ENCODE peak calls at places on chromosomes 16 and 17, in six cellular contexts. One of them, this sample, is unnamed.

GRCh38 chr17:15883617-15884111 is 61.3 kb upstream of the ADORA2B start:
- DNase-seq in heart right ventricle: no peak
- DNase-seq in left kidney: no peak
- DNase-seq in CD8-positive, alpha-beta memory T cell: no peak
- DNase-seq in Calu3: no peak
- DNase-seq in CD4-positive, CD25-positive, alpha-beta regulatory T cell: no peak
- DNase-seq in this sample: no peak

GRCh38 chr16:89308391-89309333 is 91.2 kb downstream of the ZNF778 start:
- DNase-seq in heart right ventricle: no peak
- DNase-seq in left kidney: peak; percentile 43
- DNase-seq in CD8-positive, alpha-beta memory T cell: no peak
- DNase-seq in Calu3: peak; percentile 37
- DNase-seq in CD4-positive, CD25-positive, alpha-beta regulatory T cell: no peak
- DNase-seq in this sample: no peak

GRCh38 chr17:45437461-45438283 is 5.0 kb upstream of the ARHGAP27 start:
- DNase-seq in heart right ventricle: no peak
- DNase-seq in left kidney: peak; percentile 13
- DNase-seq in CD8-positive, alpha-beta memory T cell: no peak
- DNase-seq in Calu3: no peak
- DNase-seq in CD4-positive, CD25-positive, alpha-beta regulatory T cell: no peak
- DNase-seq in this sample: no peak

GRCh38 chr16:57667526-57668258 is 414 bp upstream of the ADGRG3 start:
- DNase-seq in heart right ventricle: no peak
- DNase-seq in left kidney: peak; percentile 33
- DNase-seq in CD8-positive, alpha-beta memory T cell: no peak
- DNase-seq in Calu3: peak; percentile 34
- DNase-seq in CD4-positive, CD25-positive, alpha-beta regulatory T cell: no peak
- DNase-seq in this sample: no peak

GRCh38 chr17:38705523-38705802 is 390 bp downstream of the MLLT6 start:
- DNase-seq in heart right ventricle: no peak
- DNase-seq in left kidney: no peak
- DNase-seq in CD8-positive, alpha-beta memory T cell: no peak
- DNase-seq in Calu3: no peak
- DNase-seq in CD4-positive, CD25-positive, alpha-beta regulatory T cell: no peak
- DNase-seq in this sample: no peak

GRCh38 chr17:39677581-39678339 is 9.5 kb downstream of the PNMT start:
- DNase-seq in heart right ventricle: peak; percentile 80
- DNase-seq in left kidney: peak; percentile 91
- DNase-seq in CD8-positive, alpha-beta memory T cell: no peak
- DNase-seq in Calu3: peak; percentile 93
- DNase-seq in CD4-positive, CD25-positive, alpha-beta regulatory T cell: no peak
- DNase-seq in this sample: no peak

GRCh38 chr17:2598166-2598565 is 4.7 kb downstream of the PAFAH1B1 start:
- DNase-seq in heart right ventricle: no peak
- DNase-seq in left kidney: no peak
- DNase-seq in CD8-positive, alpha-beta memory T cell: no peak
- DNase-seq in Calu3: no peak
- DNase-seq in CD4-positive, CD25-positive, alpha-beta regulatory T cell: no peak
- DNase-seq in this sample: no peak

GRCh38 chr16:4350365-4350786 is 745 bp downstream of the PAM16 start:
- DNase-seq in heart right ventricle: no peak
- DNase-seq in left kidney: no peak
- DNase-seq in CD8-positive, alpha-beta memory T cell: no peak
- DNase-seq in Calu3: no peak
- DNase-seq in CD4-positive, CD25-positive, alpha-beta regulatory T cell: no peak
- DNase-seq in this sample: no peak

GRCh38 chr16:57738844-57739243 is 3.3 kb downstream of the KATNB1 start:
- DNase-seq in heart right ventricle: no peak
- DNase-seq in left kidney: no peak
- DNase-seq in CD8-positive, alpha-beta memory T cell: no peak
- DNase-seq in Calu3: no peak
- DNase-seq in CD4-positive, CD25-positive, alpha-beta regulatory T cell: no peak
- DNase-seq in this sample: no peak

GRCh38 chr16:69118994-69119393 is 13.4 kb downstream of the CHTF8 start:
- DNase-seq in heart right ventricle: no peak
- DNase-seq in left kidney: no peak
- DNase-seq in CD8-positive, alpha-beta memory T cell: no peak
- DNase-seq in Calu3: no peak
- DNase-seq in CD4-positive, CD25-positive, alpha-beta regulatory T cell: no peak
- DNase-seq in this sample: no peak

GRCh38 chr16:55078699-55079415 is 148.2 kb downstream of the IRX5 start:
- DNase-seq in heart right ventricle: no peak
- DNase-seq in left kidney: no peak
- DNase-seq in CD8-positive, alpha-beta memory T cell: no peak
- DNase-seq in Calu3: no peak
- DNase-seq in CD4-positive, CD25-positive, alpha-beta regulatory T cell: no peak
- DNase-seq in this sample: peak; percentile 65

GRCh38 chr17:13704333-13704732 is 102.6 kb upstream of the HS3ST3A1 start:
- DNase-seq in heart right ventricle: no peak
- DNase-seq in left kidney: no peak
- DNase-seq in CD8-positive, alpha-beta memory T cell: no peak
- DNase-seq in Calu3: no peak
- DNase-seq in CD4-positive, CD25-positive, alpha-beta regulatory T cell: no peak
- DNase-seq in this sample: no peak

GRCh38 chr16:28549301-28549899 is 4.3 kb upstream of the SGF29 start:
- DNase-seq in heart right ventricle: no peak
- DNase-seq in left kidney: peak; percentile 51
- DNase-seq in CD8-positive, alpha-beta memory T cell: no peak
- DNase-seq in Calu3: peak; percentile 41
- DNase-seq in CD4-positive, CD25-positive, alpha-beta regulatory T cell: no peak
- DNase-seq in this sample: no peak

GRCh38 chr17:20211246-20211645 is 202.1 kb downstream of the SPECC1 start:
- DNase-seq in heart right ventricle: no peak
- DNase-seq in left kidney: no peak
- DNase-seq in CD8-positive, alpha-beta memory T cell: no peak
- DNase-seq in Calu3: no peak
- DNase-seq in CD4-positive, CD25-positive, alpha-beta regulatory T cell: no peak
- DNase-seq in this sample: no peak

GRCh38 chr17:9842057-9842758 is 16.5 kb downstream of the GLP2R start:
- DNase-seq in heart right ventricle: peak; percentile 45
- DNase-seq in left kidney: peak; percentile 14
- DNase-seq in CD8-positive, alpha-beta memory T cell: no peak
- DNase-seq in Calu3: no peak
- DNase-seq in CD4-positive, CD25-positive, alpha-beta regulatory T cell: no peak
- DNase-seq in this sample: peak; percentile 60

GRCh38 chr16:70433456-70434103 is 5.3 kb downstream of the ST3GAL2 start:
- DNase-seq in heart right ventricle: peak; percentile 54
- DNase-seq in left kidney: peak; percentile 65
- DNase-seq in CD8-positive, alpha-beta memory T cell: no peak
- DNase-seq in Calu3: no peak
- DNase-seq in CD4-positive, CD25-positive, alpha-beta regulatory T cell: no peak
- DNase-seq in this sample: no peak

GRCh38 chr17:82396601-82397435 is 21.3 kb upstream of the HEXD start:
- DNase-seq in heart right ventricle: no peak
- DNase-seq in left kidney: no peak
- DNase-seq in CD8-positive, alpha-beta memory T cell: no peak
- DNase-seq in Calu3: no peak
- DNase-seq in CD4-positive, CD25-positive, alpha-beta regulatory T cell: no peak
- DNase-seq in this sample: peak; percentile 55

GRCh38 chr16:28092721-28093382 is 29.3 kb upstream of the GSG1L start:
- DNase-seq in heart right ventricle: no peak
- DNase-seq in left kidney: peak; percentile 20
- DNase-seq in CD8-positive, alpha-beta memory T cell: no peak
- DNase-seq in Calu3: no peak
- DNase-seq in CD4-positive, CD25-positive, alpha-beta regulatory T cell: no peak
- DNase-seq in this sample: no peak

GRCh38 chr17:65359016-65359415 is 202.4 kb downstream of the AXIN2 start:
- DNase-seq in heart right ventricle: no peak
- DNase-seq in left kidney: no peak
- DNase-seq in CD8-positive, alpha-beta memory T cell: no peak
- DNase-seq in Calu3: peak; percentile 21
- DNase-seq in CD4-positive, CD25-positive, alpha-beta regulatory T cell: no peak
- DNase-seq in this sample: no peak

GRCh38 chr17:71118039-71118438 is 948.7 kb downstream of the KCNJ2 start:
- DNase-seq in heart right ventricle: no peak
- DNase-seq in left kidney: peak; percentile 60
- DNase-seq in CD8-positive, alpha-beta memory T cell: no peak
- DNase-seq in Calu3: peak; percentile 52
- DNase-seq in CD4-positive, CD25-positive, alpha-beta regulatory T cell: no peak
- DNase-seq in this sample: no peak

GRCh38 chr16:57098188-57098841 is 5.9 kb downstream of the CPNE2 start:
- DNase-seq in heart right ventricle: no peak
- DNase-seq in left kidney: peak; percentile 42
- DNase-seq in CD8-positive, alpha-beta memory T cell: no peak
- DNase-seq in Calu3: no peak
- DNase-seq in CD4-positive, CD25-positive, alpha-beta regulatory T cell: no peak
- DNase-seq in this sample: no peak